ENCODE peak calls at places on chromosomes 4 and X, in eight cellular contexts. L is coronary artery; N is lower leg skin; H is CD8-positive, alpha-beta T cell; U is ovary; X is aorta; E is mesenchymal stem cell; D is suprapubic skin. G is an unnamed sample.

GRCh38 chr4:98864560-98864959 is 64.4 kb downstream of the EIF4E start:
- DNase-seq in L (no peak), N (no peak), H (no peak), U (no peak), X (no peak), E (no peak), D (no peak), G (no peak)

GRCh38 chr4:98166025-98166730 is 22.9 kb upstream of the STPG2 start:
- DNase-seq in L (no peak), N (no peak), H (no peak), U (no peak), X (no peak), E (no peak), D (no peak), G (no peak)

GRCh38 chrX:39739585-39739984 is 358.2 kb downstream of the BCOR start:
- DNase-seq in L (no peak), N (no peak), H (no peak), U (no peak), X (no peak), E (no peak), D (no peak), G (no peak)

GRCh38 chr4:70709551-70710080 is 12.1 kb upstream of the RUFY3 start:
- DNase-seq in L (no peak), N (no peak), H (no peak), U (no peak), X (no peak), E (no peak), D (no peak), G (no peak)

GRCh38 chr4:73998040-73999011 is at the start of gene CXCL5:
- DNase-seq in L (no peak), N (peak), H (no peak), U (no peak), X (peak), E (peak), D (no peak), G (peak)

GRCh38 chr4:161990721-161991120 is 173.1 kb downstream of the FSTL5 start:
- DNase-seq in L (no peak), N (no peak), H (no peak), U (no peak), X (no peak), E (no peak), D (no peak), G (no peak)

GRCh38 chr4:97507587-97508245 is 635.6 kb downstream of the STPG2 start:
- DNase-seq in L (no peak), N (no peak), H (no peak), U (no peak), X (no peak), E (no peak), D (no peak), G (no peak)

GRCh38 chr4:140102406-140102805 is 51.6 kb downstream of the MAML3 start:
- DNase-seq in L (no peak), N (no peak), H (no peak), U (no peak), X (no peak), E (no peak), D (no peak), G (no peak)

GRCh38 chr4:141121101-141121500 is 12.2 kb downstream of the RNF150 start:
- DNase-seq in L (no peak), N (no peak), H (no peak), U (no peak), X (no peak), E (no peak), D (no peak), G (no peak)

GRCh38 chr4:2462218-2462991 is 6.5 kb upstream of the RNF4 start:
- DNase-seq in L (no peak), N (no peak), H (peak), U (peak), X (peak), E (peak), D (no peak), G (peak)

GRCh38 chr4:185914583-185915199 is 102.7 kb upstream of the SORBS2 start:
- DNase-seq in L (no peak), N (no peak), H (no peak), U (no peak), X (no peak), E (peak), D (no peak), G (peak)

GRCh38 chr4:142155347-142155746 is 519.0 kb downstream of the IL15 start:
- DNase-seq in L (no peak), N (no peak), H (no peak), U (no peak), X (no peak), E (no peak), D (no peak), G (no peak)

GRCh38 chr4:41532880-41533279 is 5.1 kb upstream of the LIMCH1 start:
- DNase-seq in L (no peak), N (no peak), H (no peak), U (no peak), X (no peak), E (no peak), D (no peak), G (no peak)

GRCh38 chr4:144615182-144615581 is 30.8 kb upstream of the HHIP start:
- DNase-seq in L (no peak), N (no peak), H (no peak), U (no peak), X (no peak), E (peak), D (no peak), G (no peak)

GRCh38 chr4:76623217-76624060 is 188.4 kb downstream of the SHROOM3 start:
- DNase-seq in L (no peak), N (no peak), H (no peak), U (no peak), X (no peak), E (peak), D (no peak), G (no peak)

GRCh38 chr4:5162909-5163508 is 111.7 kb downstream of the STK32B start:
- DNase-seq in L (no peak), N (no peak), H (no peak), U (no peak), X (peak), E (no peak), D (no peak), G (no peak)
- H3K4me3 ChIP-seq in L (no peak), N (no peak), H (no peak), U (no peak), X (no peak), E (no peak), D (no peak), G (no peak)

GRCh38 chrX:53073115-53073581 is 9.0 kb upstream of the TSPYL2 start:
- DNase-seq in L (peak), N (no peak), H (no peak), U (no peak), X (no peak), E (no peak), D (peak), G (no peak)

GRCh38 chrX:53071604-53072417 is 10.4 kb upstream of the TSPYL2 start:
- DNase-seq in L (peak), N (peak), H (peak), U (peak), X (no peak), E (peak), D (peak), G (peak)

GRCh38 chrX:53071064-53071463 is 11.1 kb upstream of the TSPYL2 start:
- DNase-seq in L (no peak), N (peak), H (no peak), U (no peak), X (no peak), E (no peak), D (peak), G (no peak)

GRCh38 chrX:53074987-53075386 is 7.2 kb upstream of the TSPYL2 start:
- DNase-seq in L (no peak), N (no peak), H (no peak), U (no peak), X (no peak), E (no peak), D (peak), G (no peak)

DNA sequence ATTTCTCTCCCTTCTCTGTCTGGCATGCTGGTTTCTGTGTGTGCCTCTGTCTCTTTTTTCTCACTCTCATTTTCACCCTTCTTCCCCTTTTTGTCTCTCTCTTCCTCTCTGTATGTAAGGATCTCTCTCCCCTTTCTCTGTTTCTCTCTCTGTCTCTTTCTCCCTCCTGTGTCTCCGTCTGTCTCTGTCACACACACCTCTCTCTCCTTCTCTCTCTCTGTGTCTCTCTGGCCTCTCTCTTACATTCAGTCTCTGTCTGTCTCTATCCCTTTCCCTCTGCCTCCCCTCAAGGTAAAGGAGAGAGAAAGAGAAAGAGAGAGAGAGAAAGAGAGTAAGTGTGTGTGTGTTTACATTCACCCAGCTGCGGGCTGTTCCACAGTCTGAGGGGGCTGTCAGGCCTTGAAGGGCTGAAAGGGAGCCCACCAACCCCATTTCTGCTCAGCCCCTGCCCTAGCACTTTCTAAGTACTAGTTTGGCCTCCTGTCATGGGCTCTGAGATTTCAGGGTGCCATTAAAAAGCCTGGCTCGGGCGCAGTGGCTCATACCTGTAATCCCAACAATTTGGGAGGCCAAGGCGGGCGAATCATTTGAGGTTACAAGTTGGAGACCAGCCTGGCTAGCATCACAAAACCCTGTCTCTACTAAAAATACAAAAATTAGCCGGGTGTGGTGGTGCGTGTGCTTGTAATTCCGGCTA is 9.6 kb upstream of the TSPYL2 start:
- DNase-seq in L (peak), N (peak), H (no peak), U (no peak), X (no peak), E (no peak), D (peak), G (no peak)
- H3K4me3 ChIP-seq in L (no peak), N (no peak), H (peak), U (peak), X (no peak), E (no peak), D (peak), G (no peak)

DNA sequence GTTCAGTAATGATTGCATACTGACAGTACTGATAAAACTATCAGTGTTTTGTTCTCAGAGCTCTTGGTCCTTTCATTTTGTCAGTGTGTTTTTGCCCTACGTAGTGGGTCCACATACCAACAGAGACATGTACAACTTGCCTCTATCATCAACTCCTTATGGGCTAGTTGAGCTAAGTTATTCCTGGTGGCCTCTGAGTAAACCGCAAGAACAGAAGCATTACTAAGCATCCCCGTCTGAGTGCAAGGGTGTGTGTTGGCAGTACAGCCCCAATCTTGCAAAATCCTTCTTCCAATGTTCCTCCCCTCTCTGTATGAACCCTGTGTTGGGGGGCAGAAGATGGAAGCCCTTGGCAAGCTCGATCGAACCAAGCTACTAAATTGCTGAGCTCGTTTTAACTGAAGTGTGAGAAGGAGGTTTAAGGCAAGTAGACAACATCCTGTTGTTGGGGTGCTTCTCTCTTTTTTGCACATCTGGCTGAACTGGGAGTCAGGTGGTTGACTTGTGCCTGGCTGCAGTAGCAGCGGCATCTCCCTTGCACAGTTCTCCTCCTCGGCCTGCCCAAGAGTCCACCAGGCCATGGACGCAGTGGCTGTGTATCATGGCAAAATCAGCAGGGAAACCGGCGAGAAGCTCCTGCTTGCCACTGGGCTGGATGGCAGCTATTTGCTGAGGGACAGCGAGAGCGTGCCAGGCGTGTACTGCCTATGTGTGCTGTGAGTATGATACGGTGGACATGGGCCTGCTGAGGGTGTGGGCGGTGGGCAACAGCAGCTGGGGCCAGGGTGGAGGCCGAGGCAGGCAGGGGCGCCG is at the start of gene SH2D1A:
- DNase-seq in L (no peak), N (no peak), H (peak), U (no peak), X (no peak), E (no peak), D (no peak), G (no peak)
- H3K4me3 ChIP-seq in L (no peak), N (no peak), H (peak), U (no peak), X (no peak), E (no peak), D (no peak), G (no peak)

DNA sequence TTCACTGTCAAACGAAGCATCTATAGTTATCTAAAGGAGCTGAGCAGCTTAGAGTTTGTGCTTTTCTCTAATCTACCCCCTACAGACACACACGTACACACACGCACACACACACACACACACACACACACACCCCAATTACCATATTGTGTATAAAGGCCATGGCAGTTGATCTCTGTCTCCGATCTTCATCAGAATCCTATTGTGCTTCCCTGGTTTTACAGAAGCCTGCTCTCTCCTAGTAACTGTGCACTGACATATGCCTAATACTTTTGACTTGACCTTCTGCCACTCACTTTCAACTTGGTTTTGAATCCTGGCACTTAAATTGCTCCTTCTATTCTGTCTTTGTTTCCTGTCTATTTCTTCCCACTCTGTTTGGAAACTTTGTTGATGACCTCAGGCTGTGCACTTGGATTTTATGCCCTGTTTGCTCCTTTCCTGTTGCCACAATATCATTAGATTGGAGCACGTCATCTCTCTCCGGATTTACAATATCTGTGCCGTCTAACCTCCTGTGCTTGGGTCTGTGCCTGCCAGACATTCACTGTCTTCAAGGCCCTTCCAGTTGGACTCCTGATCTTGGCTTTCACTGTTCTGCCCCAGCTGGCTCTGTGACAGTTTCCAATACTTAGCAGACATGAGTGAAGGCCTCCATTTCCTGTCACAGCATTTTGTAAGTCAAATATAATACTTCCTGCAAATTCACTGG is 928.1 kb downstream of the FAT4 start:
- DNase-seq in L (peak), N (peak), H (no peak), U (no peak), X (no peak), E (no peak), D (no peak), G (no peak)
- H3K4me3 ChIP-seq in L (no peak), N (no peak), H (no peak), U (no peak), X (no peak), E (no peak), D (no peak), G (no peak)

GRCh38 chrX:120144178-120144844 is 14.1 kb upstream of the RHOXF2 start:
- DNase-seq in L (no peak), N (no peak), H (no peak), U (peak), X (no peak), E (peak), D (no peak), G (peak)
- H3K4me3 ChIP-seq in L (no peak), N (no peak), H (no peak), U (no peak), X (no peak), E (peak), D (no peak), G (no peak)

GRCh38 chr4:123587983-123588494 is 191.4 kb downstream of the SPRY1 start:
- DNase-seq in L (no peak), N (peak), H (no peak), U (no peak), X (no peak), E (peak), D (peak), G (peak)
- H3K4me3 ChIP-seq in L (peak), N (no peak), H (no peak), U (no peak), X (no peak), E (no peak), D (no peak), G (no peak)

GRCh38 chr4:25926473-25926872 is 12.5 kb downstream of the SMIM20 start:
- DNase-seq in L (no peak), N (no peak), H (no peak), U (no peak), X (no peak), E (no peak), D (no peak), G (no peak)
- H3K4me3 ChIP-seq in L (no peak), N (no peak), H (no peak), U (no peak), X (no peak), E (no peak), D (no peak), G (no peak)

GRCh38 chr4:169791064-169791463 is 33.3 kb upstream of the HPF1 start:
- DNase-seq in L (no peak), N (no peak), H (no peak), U (no peak), X (no peak), E (no peak), D (no peak), G (no peak)
- H3K4me3 ChIP-seq in L (no peak), N (no peak), H (no peak), U (no peak), X (no peak), E (peak), D (peak), G (no peak)

GRCh38 chr4:24488399-24489164 is 95.8 kb downstream of the DHX15 start:
- DNase-seq in L (no peak), N (peak), H (peak), U (peak), X (peak), E (peak), D (peak), G (peak)
- H3K4me3 ChIP-seq in L (no peak), N (no peak), H (no peak), U (no peak), X (no peak), E (no peak), D (no peak), G (no peak)

G was measured in fibroblast of villous mesenchyme.